ENCODE peak calls at places on chromosomes 1 and 21, in eight cellular contexts. V is foreskin fibroblast; E is GM12878; I is CD8-positive, alpha-beta T cell; M is skeletal muscle cell; F is cardiac muscle cell; X is ascending aorta; U is right lobe of liver. G is an unnamed sample.
A peak's percentile ranks its signal among the peaks of the same experiment; 100 is the strongest.

GRCh38 chr1:241917487-241917886 is 40.1 kb upstream of the BECN2 start:
- DNase-seq in V (no peak), E (no peak), I (no peak), M (no peak), F (no peak), X (no peak), U (no peak), G (no peak)

GRCh38 chr1:12411747-12412146 is 181.9 kb downstream of the VPS13D start:
- DNase-seq in V (no peak), E (no peak), I (no peak), M (no peak), F (no peak), X (no peak), U (no peak), G (no peak)

GRCh38 chr1:171600852-171601251 is 21.2 kb upstream of the MYOCOS start:
- DNase-seq in V (no peak), E (no peak), I (no peak), M (no peak), F (no peak), X (no peak), U (no peak), G (no peak)

GRCh38 chr1:193306430-193306829 is 120.0 kb upstream of the B3GALT2 start:
- DNase-seq in V (no peak), E (no peak), I (no peak), M (no peak), F (no peak), X (no peak), U (no peak), G (no peak)

GRCh38 chr21:45849651-45850050 is 131.9 kb upstream of the COL6A1 start:
- DNase-seq in V (no peak), E (no peak), I (no peak), M (no peak), F (peak; percentile 18), X (no peak), U (no peak), G (no peak)

GRCh38 chr1:57157818-57158606 is 192.2 kb upstream of the C8B start:
- DNase-seq in V (no peak), E (no peak), I (no peak), M (no peak), F (no peak), X (no peak), U (no peak), G (peak; percentile 45)

GRCh38 chr1:157798211-157798610 is 21.3 kb upstream of the FCRL2 start:
- DNase-seq in V (no peak), E (no peak), I (no peak), M (no peak), F (no peak), X (no peak), U (no peak), G (no peak)

GRCh38 chr21:44866780-44867179 is 6.7 kb downstream of the PTTG1IP start:
- DNase-seq in V (peak; percentile 41), E (no peak), I (no peak), M (no peak), F (no peak), X (no peak), U (peak; percentile 11), G (no peak)

GRCh38 chr1:41368384-41368783 is 7.2 kb downstream of the FOXO6 start:
- DNase-seq in V (no peak), E (no peak), I (no peak), M (no peak), F (no peak), X (no peak), U (no peak), G (no peak)

GRCh38 chr1:181173761-181174371 is 85.4 kb downstream of the IER5 start:
- DNase-seq in V (no peak), E (no peak), I (no peak), M (no peak), F (no peak), X (no peak), U (no peak), G (no peak)

GRCh38 chr1:22238356-22239224 is 95.7 kb upstream of the WNT4 start:
- DNase-seq in V (no peak), E (no peak), I (no peak), M (no peak), F (no peak), X (no peak), U (no peak), G (no peak)

GRCh38 chr1:218488986-218489385 is 143.8 kb downstream of the TGFB2 start:
- DNase-seq in V (no peak), E (no peak), I (no peak), M (peak; percentile 36), F (peak; percentile 22), X (no peak), U (no peak), G (no peak)

GRCh38 chr1:102103645-102104044 is 106.9 kb upstream of the OLFM3 start:
- DNase-seq in V (no peak), E (no peak), I (no peak), M (no peak), F (no peak), X (no peak), U (no peak), G (no peak)

GRCh38 chr1:43921022-43921421 is 12.6 kb upstream of the ARTN start:
- DNase-seq in V (no peak), E (no peak), I (no peak), M (no peak), F (no peak), X (no peak), U (no peak), G (no peak)

GRCh38 chr1:22665752-22666151 is 12.7 kb downstream of the C1QB start:
- DNase-seq in V (peak; percentile 47), E (no peak), I (no peak), M (no peak), F (peak; percentile 64), X (no peak), U (no peak), G (no peak)

GRCh38 chr1:224245188-224245587 is 62.1 kb downstream of the DEGS1 start:
- DNase-seq in V (peak; percentile 72), E (peak; percentile 33), I (no peak), M (no peak), F (no peak), X (no peak), U (peak; percentile 77), G (peak; percentile 76)

GRCh38 chr1:78651247-78651646 is 1.6 kb downstream of the IFI44 start:
- DNase-seq in V (peak; percentile 77), E (no peak), I (no peak), M (peak; percentile 56), F (no peak), X (no peak), U (no peak), G (no peak)

GRCh38 chr1:153526132-153526543 is 9.7 kb downstream of the S100A6 start:
- DNase-seq in V (no peak), E (no peak), I (no peak), M (no peak), F (no peak), X (no peak), U (no peak), G (no peak)

GRCh38 chr1:25033030-25033827 is 103.2 kb upstream of the RUNX3 start:
- DNase-seq in V (no peak), E (no peak), I (no peak), M (no peak), F (no peak), X (no peak), U (no peak), G (no peak)
- H3K4me3 ChIP-seq in V (no peak overlapping the region), E (peak overlapping the region; percentile 73), I (peak overlapping the region; percentile 7), M (no peak overlapping the region), F (no peak overlapping the region), X (no peak overlapping the region), U (no peak overlapping the region), G (no peak overlapping the region)

DNA sequence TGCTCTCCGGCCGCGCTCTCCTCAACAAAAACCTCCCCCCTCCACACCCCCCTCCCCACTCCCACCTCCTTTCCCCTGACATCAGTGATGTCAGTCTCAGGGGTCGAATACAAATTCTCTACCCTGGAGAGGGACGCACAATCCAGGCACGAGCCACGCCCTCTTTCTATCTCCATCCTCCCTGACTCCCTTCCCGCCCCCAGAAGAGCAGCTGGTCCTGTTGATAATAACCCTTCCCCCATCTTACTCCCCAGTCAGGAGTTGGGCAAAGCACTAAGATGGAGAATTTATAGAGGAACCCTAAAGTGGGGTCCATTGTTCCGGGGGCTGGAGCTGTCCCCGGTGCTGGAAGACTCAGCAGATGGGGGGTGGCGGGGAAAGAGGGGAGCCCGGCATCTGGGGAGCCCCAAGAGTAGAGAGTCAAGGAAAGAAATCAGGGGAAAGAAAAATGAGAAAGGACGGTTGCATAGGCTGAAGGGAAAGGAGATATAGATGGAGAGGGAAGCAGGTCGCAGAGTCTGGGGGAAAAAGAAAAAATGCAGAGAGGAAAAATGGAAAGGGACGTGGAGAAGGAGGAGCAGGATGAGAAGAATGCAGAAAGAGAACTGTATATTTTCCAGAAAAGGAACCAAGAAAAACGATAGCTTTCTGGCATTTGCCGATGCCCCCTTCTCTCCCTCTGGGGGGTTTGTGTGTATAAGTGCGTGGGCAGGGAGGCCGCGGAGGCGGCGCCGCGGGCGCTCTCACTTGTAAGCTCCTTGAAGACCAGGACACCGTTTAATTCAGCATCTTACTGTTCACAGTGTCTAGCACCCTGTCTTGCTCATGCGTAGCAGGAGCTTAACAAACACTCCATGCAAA is at the start of gene CELF3:
- DNase-seq in V (peak; percentile 31), E (no peak), I (no peak), M (no peak), F (peak; percentile 59), X (no peak), U (no peak), G (peak; percentile 52)
- H3K4me3 ChIP-seq in V (no peak within 1 kb of the TSS), E (no peak within 1 kb of the TSS), I (no peak within 1 kb of the TSS), M (no peak within 1 kb of the TSS), F (peak within 1 kb of the TSS; percentile 5), X (no peak within 1 kb of the TSS), U (no peak within 1 kb of the TSS), G (peak within 1 kb of the TSS; percentile 21)

DNA sequence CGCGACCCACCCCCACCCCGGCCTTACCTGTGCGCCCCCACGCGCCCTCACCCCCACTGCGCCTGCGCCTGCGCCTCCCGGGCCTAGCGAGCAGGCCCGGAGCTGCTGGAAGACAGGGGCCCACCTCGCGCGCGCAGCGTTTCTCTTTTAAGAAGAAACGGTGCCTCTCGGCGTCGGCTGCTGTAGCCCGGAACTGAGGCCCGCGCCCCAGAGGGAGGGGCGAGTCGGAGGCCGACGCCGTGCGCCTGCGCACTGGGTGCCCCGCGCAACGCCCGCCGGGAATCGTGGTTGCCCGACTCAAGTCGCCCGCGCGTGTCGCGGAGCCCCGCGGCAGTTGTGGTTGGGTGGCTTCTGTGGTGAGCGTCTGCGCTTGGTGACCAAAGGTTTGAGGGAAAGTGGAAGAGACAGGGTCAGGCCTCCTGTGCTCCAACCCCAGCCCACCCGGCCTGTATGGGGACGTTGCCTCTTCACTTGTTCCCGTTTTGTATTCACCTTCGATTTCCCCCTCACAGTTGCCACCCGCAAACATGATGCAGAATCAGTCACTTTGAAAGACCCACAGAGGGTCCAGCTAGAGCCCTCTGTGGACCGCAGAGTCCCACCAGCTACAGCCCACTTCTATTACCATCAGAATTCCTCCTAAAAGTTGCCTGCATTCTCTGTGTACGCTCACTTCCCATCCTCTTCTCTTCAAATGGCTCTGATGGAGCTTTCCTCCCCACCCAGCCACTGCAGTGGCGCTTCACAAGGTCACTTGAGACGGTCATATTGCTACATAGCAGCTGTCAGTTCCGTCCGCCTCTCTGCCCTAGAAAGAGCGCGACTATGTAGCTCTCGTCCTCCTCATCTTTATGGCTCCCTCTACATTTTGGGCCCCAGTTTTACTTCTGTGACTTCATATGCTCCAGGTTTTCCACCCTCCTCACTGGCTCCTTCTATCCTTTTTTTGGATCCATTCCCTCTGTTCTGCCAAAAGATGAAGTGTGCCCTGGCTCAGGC is at the start of gene ZNF692:
- DNase-seq in V (peak; percentile 99), E (peak; percentile 85), I (peak; percentile 95), M (peak; percentile 86), F (peak; percentile 99), X (peak; percentile 86), U (peak; percentile 98), G (peak; percentile 95)
- H3K4me3 ChIP-seq in V (peak within 1 kb of the TSS; percentile 89), E (peak within 1 kb of the TSS; percentile 95), I (peak within 1 kb of the TSS; percentile 72), M (peak within 1 kb of the TSS; percentile 72), F (peak within 1 kb of the TSS; percentile 47), X (peak within 1 kb of the TSS; percentile 69), U (peak within 1 kb of the TSS; percentile 75), G (peak within 1 kb of the TSS; percentile 84)

GRCh38 chr1:151547900-151548230 is 7.8 kb downstream of the TUFT1 start:
- DNase-seq in V (no peak), E (no peak), I (no peak), M (no peak), F (no peak), X (no peak), U (no peak), G (no peak)
- H3K4me3 ChIP-seq in V (no peak overlapping the region), E (no peak overlapping the region), I (no peak overlapping the region), M (no peak overlapping the region), F (no peak overlapping the region), X (no peak overlapping the region), U (no peak overlapping the region), G (no peak overlapping the region)

G was measured in Jurkat, Clone E6-1.